ENCODE peak calls at places on chromosomes 1 and 21, in ten cellular contexts. T is glomerular endothelial cell, I is NCI-H1105 treated with DMSO at 0.1 percent for 48 hours, H is NCI-H82, Q is AML-193, A is T follicular helper cell, N is kidney, S is NCI-H1092, Y is caudate nucleus, R is H9. Z is an unnamed sample.

GRCh38 chr1:197352011-197352410 is 84.0 kb downstream of the CRB1 start:
- DNase-seq in H (no peak), Y (no peak), T (no peak), A (no peak), Q (no peak), S (no peak), N (no peak), R (no peak), I (no peak), Z (no peak)

GRCh38 chr1:37926061-37926924 is 20.6 kb downstream of the INPP5B start:
- DNase-seq in A (no peak), R (no peak), Q (no peak), T (no peak), Y (no peak), S (no peak), N (no peak), I (no peak), H (no peak), Z (no peak)

GRCh38 chr1:168301664-168302320 is 21.1 kb downstream of the TBX19 start:
- DNase-seq in Y (no peak), S (no peak), Q (no peak), A (no peak), I (no peak), T (no peak), N (no peak), R (no peak), H (no peak), Z (no peak)

GRCh38 chr1:113538225-113538624 is 147.9 kb downstream of the MAGI3 start:
- DNase-seq in N (no peak), R (no peak), Q (no peak), T (no peak), S (no peak), H (no peak), Y (no peak), A (no peak), I (no peak), Z (no peak)

GRCh38 chr1:222829868-222830267 is 15.0 kb downstream of the DISP1 start:
- DNase-seq in H (no peak), S (no peak), N (no peak), T (no peak), I (no peak), Q (no peak), Y (no peak), R (no peak), A (no peak), Z (no peak)

GRCh38 chr1:101022294-101022693 is 3.3 kb downstream of the DPH5 start:
- DNase-seq in R (no peak), Y (no peak), T (no peak), S (no peak), H (no peak), Q (no peak), I (no peak), N (no peak), A (no peak), Z (no peak)

GRCh38 chr1:20683614-20684013 is 22.4 kb upstream of the DDOST start:
- DNase-seq in R (no peak), I (no peak), A (no peak), N (no peak), S (no peak), Q (no peak), Y (no peak), T (no peak), H (no peak), Z (no peak)

GRCh38 chr1:50704126-50704525 is 255.9 kb downstream of the FAF1 start:
- DNase-seq in T (peak), I (peak), H (peak), R (no peak), N (no peak), S (peak), Y (no peak), Q (peak), A (no peak), Z (no peak)

GRCh38 chr1:67766117-67766978 is 66.9 kb downstream of the GNG12 start:
- DNase-seq in H (peak), A (no peak), N (no peak), Y (no peak), R (no peak), S (no peak), I (peak), T (no peak), Q (peak), Z (no peak)

GRCh38 chr1:44327679-44328491 is 27.2 kb downstream of the ERI3 start:
- DNase-seq in Q (no peak), I (peak), N (peak), Y (no peak), T (peak), S (peak), H (peak), R (peak), A (no peak), Z (no peak)

GRCh38 chr1:32138965-32139364 is 31.1 kb downstream of the KPNA6 start:
- DNase-seq in Y (no peak), N (no peak), R (no peak), S (no peak), I (no peak), T (no peak), H (no peak), A (no peak), Q (no peak), Z (no peak)

GRCh38 chr1:48572632-48573258 is 100.7 kb upstream of the SPATA6 start:
- DNase-seq in S (peak), R (peak), T (no peak), Q (peak), Y (peak), H (peak), N (peak), I (peak), A (no peak), Z (peak)

GRCh38 chr1:219555802-219556201 is 57.1 kb downstream of the ZC3H11B start:
- DNase-seq in Y (no peak), A (no peak), N (no peak), T (no peak), S (no peak), H (no peak), Q (no peak), I (peak), R (no peak), Z (peak)

GRCh38 chr1:113125469-113125868 is 52.5 kb downstream of the LRIG2 start:
- DNase-seq in Y (no peak), T (no peak), A (no peak), H (no peak), Q (no peak), N (no peak), S (no peak), I (no peak), R (no peak), Z (no peak)

GRCh38 chr1:54135436-54136120 is 17.2 kb downstream of the CDCP2 start:
- DNase-seq in Q (no peak), R (no peak), N (no peak), A (no peak), Y (no peak), H (no peak), T (no peak), I (no peak), S (no peak), Z (no peak)

GRCh38 chr1:24391882-24392603 is 21.5 kb downstream of the STPG1 start:
- DNase-seq in N (peak), H (peak), I (peak), R (peak), A (peak), Y (peak), Q (peak), T (no peak), S (peak), Z (peak)

GRCh38 chr1:230242317-230242716 is 175.3 kb downstream of the GALNT2 start:
- DNase-seq in T (no peak), Y (no peak), R (peak), S (no peak), A (no peak), H (no peak), I (no peak), Q (no peak), N (no peak), Z (no peak)

GRCh38 chr1:65605621-65606020 is 185.2 kb downstream of the LEPR start:
- DNase-seq in T (no peak), H (no peak), N (no peak), I (no peak), R (no peak), Y (no peak), S (no peak), Q (peak), A (no peak), Z (no peak)

GRCh38 chr21:31243611-31244010 is 100.5 kb downstream of the TIAM1 start:
- DNase-seq in S (no peak), N (no peak), A (no peak), R (no peak), Y (no peak), H (no peak), Q (no peak), T (no peak), I (no peak), Z (no peak)

GRCh38 chr21:46226146-46226545 is 2.4 kb downstream of the LSS start:
- DNase-seq in H (no peak), Q (no peak), I (no peak), T (no peak), Y (no peak), R (no peak), A (no peak), N (no peak), S (no peak), Z (no peak)

GRCh38 chr1:79790950-79791349 is 784.4 kb upstream of the ADGRL4 start:
- DNase-seq in H (no peak), R (no peak), S (no peak), A (no peak), Q (no peak), T (no peak), Y (no peak), N (no peak), I (no peak), Z (no peak)

GRCh38 chr1:38444311-38444710 is 397.7 kb upstream of the POU3F1 start:
- DNase-seq in A (no peak), Y (no peak), R (no peak), I (no peak), H (peak), T (no peak), Q (no peak), N (no peak), S (no peak), Z (no peak)

GRCh38 chr1:206694551-206695124 is 9.9 kb downstream of the MAPKAPK2 start:
- DNase-seq in S (no peak), H (no peak), R (peak), A (no peak), N (no peak), T (no peak), I (no peak), Q (no peak), Y (no peak), Z (no peak)

GRCh38 chr1:41350055-41350378 is 11.2 kb upstream of the FOXO6 start:
- DNase-seq in H (no peak), Y (no peak), T (no peak), Q (no peak), A (no peak), N (no peak), R (no peak), S (no peak), I (no peak), Z (no peak)

GRCh38 chr1:240768979-240769378 is 157.0 kb upstream of the GREM2 start:
- DNase-seq in S (no peak), Y (no peak), R (no peak), I (no peak), H (no peak), T (no peak), Q (no peak), N (no peak), A (no peak), Z (no peak)

GRCh38 chr1:184362876-184363275 is 24.0 kb upstream of the C1orf21 start:
- DNase-seq in H (no peak), T (no peak), S (no peak), Q (no peak), R (no peak), A (no peak), Y (no peak), I (no peak), N (no peak), Z (no peak)

GRCh38 chr1:111576547-111576946 is 43.0 kb upstream of the RAP1A start:
- DNase-seq in Q (no peak), R (no peak), S (no peak), N (no peak), I (no peak), T (no peak), H (no peak), Y (no peak), A (no peak), Z (no peak)

Z was measured in dorsolateral prefrontal cortex.